ENCODE peak calls at places on chromosomes 12 and 14, in seven cellular contexts. I is left lobe of liver; D is iris pigment epithelial cell; W is CD4-positive, alpha-beta T cell; S is EH; H is iPS-NIHi11; G is ACHN. E is an unnamed sample.

GRCh38 chr12:112961074-112961473 is 17.2 kb upstream of the OAS2 start:
- DNase-seq in I (no peak), D (no peak), W (no peak), S (no peak), H (peak; percentile 35), G (no peak), E (no peak)

GRCh38 chr12:79275631-79276030 is 411.1 kb downstream of the SYT1 start:
- DNase-seq in I (no peak), D (peak; percentile 57), W (no peak), S (no peak), H (no peak), G (peak; percentile 21), E (no peak)

GRCh38 chr12:97487470-97487869 is 24.9 kb downstream of the RMST start:
- DNase-seq in I (no peak), D (no peak), W (no peak), S (no peak), H (no peak), G (no peak), E (peak; percentile 28)

GRCh38 chr12:107801150-107801549 is 26.6 kb downstream of the ASCL4 start:
- DNase-seq in I (no peak), D (peak; percentile 61), W (no peak), S (peak; percentile 49), H (no peak), G (no peak), E (no peak)

GRCh38 chr14:36508418-36509051 is 11.5 kb downstream of the NKX2-1 start:
- DNase-seq in I (no peak), D (no peak), W (no peak), S (no peak), H (no peak), G (no peak), E (no peak)

GRCh38 chr14:64717870-64718269 is 13.6 kb downstream of the PLEKHG3 start:
- DNase-seq in I (peak; percentile 66), D (no peak), W (no peak), S (no peak), H (no peak), G (no peak), E (no peak)

GRCh38 chr14:58048219-58048618 is 103.8 kb downstream of the ARMH4 start:
- DNase-seq in I (no peak), D (no peak), W (no peak), S (no peak), H (no peak), G (no peak), E (peak; percentile 71)

GRCh38 chr12:81792666-81793065 is 33.5 kb upstream of the PPFIA2 start:
- DNase-seq in I (no peak), D (no peak), W (no peak), S (no peak), H (no peak), G (no peak), E (no peak)

GRCh38 chr12:12350868-12351463 is 924 bp upstream of the MANSC1 start:
- DNase-seq in I (no peak), D (no peak), W (no peak), S (no peak), H (no peak), G (no peak), E (no peak)

GRCh38 chr12:85550924-85551323 is 270.9 kb downstream of the ALX1 start:
- DNase-seq in I (no peak), D (no peak), W (no peak), S (no peak), H (no peak), G (no peak), E (no peak)

GRCh38 chr14:77151918-77152588 is 10.5 kb upstream of the ZDHHC22 start:
- DNase-seq in I (no peak), D (peak; percentile 24), W (no peak), S (peak; percentile 37), H (no peak), G (peak; percentile 40), E (no peak)

GRCh38 chr12:45191239-45191638 is 24.7 kb upstream of the ANO6 start:
- DNase-seq in I (no peak), D (peak; percentile 71), W (no peak), S (peak; percentile 74), H (no peak), G (no peak), E (no peak)

GRCh38 chr12:77406131-77406905 is 340.9 kb upstream of the E2F7 start:
- DNase-seq in I (no peak), D (no peak), W (no peak), S (no peak), H (no peak), G (no peak), E (no peak)

GRCh38 chr12:15741082-15741481 is 48.1 kb downstream of the EPS8 start:
- DNase-seq in I (no peak), D (no peak), W (no peak), S (peak; percentile 35), H (no peak), G (no peak), E (no peak)

GRCh38 chr12:6089041-6089823 is 35.2 kb downstream of the VWF start:
- DNase-seq in I (no peak), D (no peak), W (no peak), S (peak; percentile 31), H (peak; percentile 76), G (no peak), E (no peak)

GRCh38 chr12:113030875-113031525 is 25.5 kb upstream of the DTX1 start:
- DNase-seq in I (no peak), D (peak; percentile 64), W (no peak), S (peak; percentile 69), H (peak; percentile 81), G (peak; percentile 86), E (peak; percentile 68)

GRCh38 chr14:95260537-95261440 is 58.9 kb downstream of the CLMN start:
- DNase-seq in I (no peak), D (peak; percentile 85), W (no peak), S (no peak), H (no peak), G (no peak), E (no peak)

GRCh38 chr12:106118-106561 is 39.6 kb downstream of the IQSEC3 start:
- DNase-seq in I (no peak), D (no peak), W (no peak), S (no peak), H (peak; percentile 36), G (no peak), E (peak; percentile 40)

GRCh38 chr14:76698191-76698590 is 63.1 kb upstream of the VASH1 start:
- DNase-seq in I (peak; percentile 12), D (no peak), W (no peak), S (no peak), H (no peak), G (no peak), E (no peak)

GRCh38 chr12:108618079-108618952 is 15.4 kb downstream of the SELPLG start:
- DNase-seq in I (peak; percentile 74), D (peak; percentile 79), W (peak; percentile 82), S (peak; percentile 82), H (peak; percentile 91), G (peak; percentile 90), E (peak; percentile 77)

GRCh38 chr14:61495809-61496208 is 174.4 kb downstream of the PRKCH start:
- DNase-seq in I (no peak), D (no peak), W (no peak), S (no peak), H (no peak), G (no peak), E (no peak)

GRCh38 chr12:21502164-21502496 is 541 bp downstream of the GOLT1B start:
- DNase-seq in I (no peak), D (peak; percentile 36), W (no peak), S (peak; percentile 67), H (no peak), G (peak; percentile 52), E (no peak)

GRCh38 chr14:103662591-103662990 is 33.6 kb downstream of the KLC1 start:
- DNase-seq in I (no peak), D (no peak), W (no peak), S (no peak), H (no peak), G (no peak), E (no peak)

GRCh38 chr14:90778468-90779255 is 37.6 kb downstream of the TTC7B start:
- DNase-seq in I (no peak), D (no peak), W (no peak), S (no peak), H (no peak), G (no peak), E (no peak)

GRCh38 chr12:124557518-124558223 is 9.7 kb downstream of the NCOR2 start:
- DNase-seq in I (no peak), D (no peak), W (no peak), S (no peak), H (peak; percentile 61), G (no peak), E (peak; percentile 67)

GRCh38 chr14:73162271-73162670 is 26.0 kb downstream of the PSEN1 start:
- DNase-seq in I (no peak), D (no peak), W (no peak), S (no peak), H (no peak), G (no peak), E (no peak)

GRCh38 chr14:61663312-61663974 is 31.9 kb upstream of the HIF1A start:
- DNase-seq in I (no peak), D (no peak), W (no peak), S (no peak), H (no peak), G (no peak), E (no peak)

GRCh38 chr12:83793616-83794015 is 1106.9 kb downstream of the TMTC2 start:
- DNase-seq in I (no peak), D (peak; percentile 16), W (no peak), S (no peak), H (no peak), G (no peak), E (no peak)

GRCh38 chr12:74646831-74647230 is 109.2 kb downstream of the ATXN7L3B start:
- DNase-seq in I (no peak), D (peak; percentile 12), W (no peak), S (no peak), H (no peak), G (peak; percentile 56), E (peak; percentile 23)

GRCh38 chr14:75005357-75005756 is 2.6 kb downstream of the EIF2B2 start:
- DNase-seq in I (no peak), D (no peak), W (no peak), S (no peak), H (no peak), G (no peak), E (no peak)

GRCh38 chr12:49545815-49546214 is 7.0 kb downstream of the KCNH3 start:
- DNase-seq in I (no peak), D (no peak), W (no peak), S (no peak), H (no peak), G (no peak), E (no peak)

GRCh38 chr12:98084950-98085349 is 430.4 kb upstream of the TMPO start:
- DNase-seq in I (no peak), D (no peak), W (no peak), S (no peak), H (peak; percentile 18), G (no peak), E (no peak)

GRCh38 chr12:101501410-101502045 is 26.4 kb downstream of the SPIC start:
- DNase-seq in I (no peak), D (peak; percentile 76), W (no peak), S (peak; percentile 2), H (no peak), G (no peak), E (no peak)

GRCh38 chr12:52364901-52365489 is 2.3 kb downstream of the KRT85 start:
- DNase-seq in I (no peak), D (no peak), W (no peak), S (no peak), H (no peak), G (no peak), E (no peak)

E was measured in SK-N-DZ.